ENCODE peak calls at places on chromosomes 1 and 21, in eight cellular contexts. One of them, this sample, is unnamed.

GRCh38 chr1:106954830-106955229 is 101.6 kb upstream of the PRMT6 start:
- DNase-seq in NCI-H1105: no peak
- DNase-seq in Calu3: no peak
- DNase-seq in HL-60: no peak
- DNase-seq in breast epithelium: no peak
- DNase-seq in activated CD4-positive, alpha-beta T cell treated with anti-CD3 and anti-CD28 coated beads for 36 hours: no peak
- DNase-seq in mesothelial cell of epicardium: no peak
- DNase-seq in GM23338: no peak
- DNase-seq in this sample: no peak

GRCh38 chr1:59506952-59507351 is 210.1 kb downstream of the FGGY start:
- DNase-seq in breast epithelium: no peak
- DNase-seq in Calu3: no peak
- DNase-seq in mesothelial cell of epicardium: no peak
- DNase-seq in HL-60: peak
- DNase-seq in activated CD4-positive, alpha-beta T cell treated with anti-CD3 and anti-CD28 coated beads for 36 hours: no peak
- DNase-seq in GM23338: no peak
- DNase-seq in NCI-H1105: no peak
- DNase-seq in this sample: no peak

GRCh38 chr1:243727503-243728191 is 122.4 kb downstream of the AKT3 start:
- DNase-seq in breast epithelium: no peak
- DNase-seq in NCI-H1105: no peak
- DNase-seq in mesothelial cell of epicardium: no peak
- DNase-seq in activated CD4-positive, alpha-beta T cell treated with anti-CD3 and anti-CD28 coated beads for 36 hours: no peak
- DNase-seq in GM23338: no peak
- DNase-seq in HL-60: peak
- DNase-seq in Calu3: no peak
- DNase-seq in this sample: no peak

GRCh38 chr21:31688603-31689368 is 29.3 kb downstream of the SOD1 start:
- DNase-seq in HL-60: no peak
- DNase-seq in GM23338: no peak
- DNase-seq in NCI-H1105: no peak
- DNase-seq in Calu3: no peak
- DNase-seq in mesothelial cell of epicardium: no peak
- DNase-seq in breast epithelium: no peak
- DNase-seq in activated CD4-positive, alpha-beta T cell treated with anti-CD3 and anti-CD28 coated beads for 36 hours: no peak
- DNase-seq in this sample: no peak

GRCh38 chr1:7827134-7827955 is 25.5 kb downstream of the UTS2 start:
- DNase-seq in GM23338: peak
- DNase-seq in HL-60: no peak
- DNase-seq in Calu3: no peak
- DNase-seq in activated CD4-positive, alpha-beta T cell treated with anti-CD3 and anti-CD28 coated beads for 36 hours: peak
- DNase-seq in breast epithelium: no peak
- DNase-seq in mesothelial cell of epicardium: no peak
- DNase-seq in NCI-H1105: no peak
- DNase-seq in this sample: no peak

GRCh38 chr1:114091711-114092110 is 62.0 kb downstream of the SYT6 start:
- DNase-seq in HL-60: no peak
- DNase-seq in breast epithelium: no peak
- DNase-seq in GM23338: no peak
- DNase-seq in NCI-H1105: no peak
- DNase-seq in Calu3: no peak
- DNase-seq in activated CD4-positive, alpha-beta T cell treated with anti-CD3 and anti-CD28 coated beads for 36 hours: no peak
- DNase-seq in mesothelial cell of epicardium: no peak
- DNase-seq in this sample: no peak

GRCh38 chr1:85361106-85361505 is 84.7 kb upstream of the BCL10 start:
- DNase-seq in breast epithelium: no peak
- DNase-seq in NCI-H1105: no peak
- DNase-seq in GM23338: no peak
- DNase-seq in Calu3: peak
- DNase-seq in mesothelial cell of epicardium: no peak
- DNase-seq in activated CD4-positive, alpha-beta T cell treated with anti-CD3 and anti-CD28 coated beads for 36 hours: no peak
- DNase-seq in HL-60: no peak
- DNase-seq in this sample: no peak

GRCh38 chr1:202122639-202123335 is at the start of gene GPR37L1:
- DNase-seq in GM23338: peak
- DNase-seq in HL-60: no peak
- DNase-seq in Calu3: peak
- DNase-seq in activated CD4-positive, alpha-beta T cell treated with anti-CD3 and anti-CD28 coated beads for 36 hours: no peak
- DNase-seq in NCI-H1105: no peak
- DNase-seq in breast epithelium: no peak
- DNase-seq in mesothelial cell of epicardium: no peak
- DNase-seq in this sample: no peak

GRCh38 chr21:40146201-40146890 is 279.1 kb downstream of the PCP4 start:
- DNase-seq in GM23338: no peak
- DNase-seq in mesothelial cell of epicardium: no peak
- DNase-seq in activated CD4-positive, alpha-beta T cell treated with anti-CD3 and anti-CD28 coated beads for 36 hours: no peak
- DNase-seq in breast epithelium: no peak
- DNase-seq in HL-60: no peak
- DNase-seq in NCI-H1105: peak
- DNase-seq in Calu3: no peak
- DNase-seq in this sample: no peak

GRCh38 chr1:243784506-243784905 is 65.5 kb downstream of the AKT3 start:
- DNase-seq in HL-60: no peak
- DNase-seq in mesothelial cell of epicardium: no peak
- DNase-seq in activated CD4-positive, alpha-beta T cell treated with anti-CD3 and anti-CD28 coated beads for 36 hours: no peak
- DNase-seq in NCI-H1105: no peak
- DNase-seq in breast epithelium: no peak
- DNase-seq in GM23338: no peak
- DNase-seq in Calu3: no peak
- DNase-seq in this sample: no peak

GRCh38 chr21:21851657-21852056 is 853.4 kb downstream of the NCAM2 start:
- DNase-seq in activated CD4-positive, alpha-beta T cell treated with anti-CD3 and anti-CD28 coated beads for 36 hours: no peak
- DNase-seq in breast epithelium: no peak
- DNase-seq in GM23338: no peak
- DNase-seq in NCI-H1105: no peak
- DNase-seq in mesothelial cell of epicardium: no peak
- DNase-seq in Calu3: no peak
- DNase-seq in HL-60: no peak
- DNase-seq in this sample: no peak

GRCh38 chr21:42098957-42099547 is 27.9 kb downstream of the UMODL1 start:
- DNase-seq in GM23338: no peak
- DNase-seq in mesothelial cell of epicardium: no peak
- DNase-seq in HL-60: no peak
- DNase-seq in activated CD4-positive, alpha-beta T cell treated with anti-CD3 and anti-CD28 coated beads for 36 hours: no peak
- DNase-seq in Calu3: no peak
- DNase-seq in breast epithelium: no peak
- DNase-seq in NCI-H1105: no peak
- DNase-seq in this sample: no peak

GRCh38 chr1:172680733-172681275 is 21.9 kb downstream of the FASLG start:
- DNase-seq in Calu3: no peak
- DNase-seq in mesothelial cell of epicardium: no peak
- DNase-seq in breast epithelium: no peak
- DNase-seq in HL-60: no peak
- DNase-seq in NCI-H1105: no peak
- DNase-seq in activated CD4-positive, alpha-beta T cell treated with anti-CD3 and anti-CD28 coated beads for 36 hours: no peak
- DNase-seq in GM23338: peak
- DNase-seq in this sample: no peak

GRCh38 chr1:79588719-79589118 is 582.2 kb upstream of the ADGRL4 start:
- DNase-seq in activated CD4-positive, alpha-beta T cell treated with anti-CD3 and anti-CD28 coated beads for 36 hours: no peak
- DNase-seq in GM23338: peak
- DNase-seq in HL-60: no peak
- DNase-seq in breast epithelium: no peak
- DNase-seq in mesothelial cell of epicardium: no peak
- DNase-seq in NCI-H1105: no peak
- DNase-seq in Calu3: no peak
- DNase-seq in this sample: no peak

GRCh38 chr1:205229399-205229861 is 1.7 kb downstream of the TMCC2 start:
- DNase-seq in GM23338: peak
- DNase-seq in breast epithelium: no peak
- DNase-seq in NCI-H1105: peak
- DNase-seq in HL-60: peak
- DNase-seq in Calu3: peak
- DNase-seq in mesothelial cell of epicardium: peak
- DNase-seq in activated CD4-positive, alpha-beta T cell treated with anti-CD3 and anti-CD28 coated beads for 36 hours: peak
- DNase-seq in this sample: no peak

GRCh38 chr1:58325797-58326196 is 220.7 kb downstream of the OMA1 start:
- DNase-seq in activated CD4-positive, alpha-beta T cell treated with anti-CD3 and anti-CD28 coated beads for 36 hours: no peak
- DNase-seq in Calu3: no peak
- DNase-seq in mesothelial cell of epicardium: no peak
- DNase-seq in HL-60: no peak
- DNase-seq in NCI-H1105: no peak
- DNase-seq in breast epithelium: no peak
- DNase-seq in GM23338: peak
- DNase-seq in this sample: no peak

GRCh38 chr1:224211262-224211962 is 28.4 kb downstream of the DEGS1 start:
- DNase-seq in HL-60: no peak
- DNase-seq in mesothelial cell of epicardium: no peak
- DNase-seq in GM23338: no peak
- DNase-seq in breast epithelium: no peak
- DNase-seq in Calu3: peak
- DNase-seq in NCI-H1105: peak
- DNase-seq in activated CD4-positive, alpha-beta T cell treated with anti-CD3 and anti-CD28 coated beads for 36 hours: peak
- DNase-seq in this sample: no peak

GRCh38 chr1:59549067-59549837 is 252.4 kb downstream of the FGGY start:
- DNase-seq in activated CD4-positive, alpha-beta T cell treated with anti-CD3 and anti-CD28 coated beads for 36 hours: no peak
- DNase-seq in NCI-H1105: no peak
- DNase-seq in HL-60: no peak
- DNase-seq in Calu3: no peak
- DNase-seq in GM23338: no peak
- DNase-seq in mesothelial cell of epicardium: no peak
- DNase-seq in breast epithelium: no peak
- DNase-seq in this sample: no peak

GRCh38 chr1:86370627-86371026 is 25.5 kb downstream of the ODF2L start:
- DNase-seq in NCI-H1105: no peak
- DNase-seq in Calu3: no peak
- DNase-seq in activated CD4-positive, alpha-beta T cell treated with anti-CD3 and anti-CD28 coated beads for 36 hours: no peak
- DNase-seq in breast epithelium: no peak
- DNase-seq in GM23338: no peak
- DNase-seq in mesothelial cell of epicardium: no peak
- DNase-seq in HL-60: no peak
- DNase-seq in this sample: no peak

GRCh38 chr1:8214501-8215173 is 103.3 kb upstream of the SLC45A1 start:
- DNase-seq in GM23338: peak
- DNase-seq in mesothelial cell of epicardium: no peak
- DNase-seq in activated CD4-positive, alpha-beta T cell treated with anti-CD3 and anti-CD28 coated beads for 36 hours: no peak
- DNase-seq in NCI-H1105: no peak
- DNase-seq in breast epithelium: no peak
- DNase-seq in Calu3: no peak
- DNase-seq in HL-60: no peak
- DNase-seq in this sample: no peak

GRCh38 chr1:212606734-212607205 is 1.8 kb upstream of the ATF3 start:
- DNase-seq in NCI-H1105: peak
- DNase-seq in activated CD4-positive, alpha-beta T cell treated with anti-CD3 and anti-CD28 coated beads for 36 hours: peak
- DNase-seq in mesothelial cell of epicardium: peak
- DNase-seq in HL-60: peak
- DNase-seq in breast epithelium: peak
- DNase-seq in Calu3: peak
- DNase-seq in GM23338: peak
- DNase-seq in this sample: no peak

GRCh38 chr1:245084551-245084950 is 70.2 kb upstream of the KIF26B start:
- DNase-seq in breast epithelium: no peak
- DNase-seq in GM23338: no peak
- DNase-seq in mesothelial cell of epicardium: no peak
- DNase-seq in NCI-H1105: no peak
- DNase-seq in HL-60: no peak
- DNase-seq in activated CD4-positive, alpha-beta T cell treated with anti-CD3 and anti-CD28 coated beads for 36 hours: no peak
- DNase-seq in Calu3: no peak
- DNase-seq in this sample: no peak

GRCh38 chr1:47471163-47471562 is 33.3 kb downstream of the FOXD2 start:
- DNase-seq in breast epithelium: no peak
- DNase-seq in mesothelial cell of epicardium: no peak
- DNase-seq in HL-60: no peak
- DNase-seq in Calu3: no peak
- DNase-seq in GM23338: no peak
- DNase-seq in activated CD4-positive, alpha-beta T cell treated with anti-CD3 and anti-CD28 coated beads for 36 hours: no peak
- DNase-seq in NCI-H1105: no peak
- DNase-seq in this sample: no peak

GRCh38 chr1:63984257-63984626 is 210.4 kb downstream of the ROR1 start:
- DNase-seq in GM23338: no peak
- DNase-seq in mesothelial cell of epicardium: no peak
- DNase-seq in HL-60: no peak
- DNase-seq in Calu3: no peak
- DNase-seq in breast epithelium: no peak
- DNase-seq in activated CD4-positive, alpha-beta T cell treated with anti-CD3 and anti-CD28 coated beads for 36 hours: no peak
- DNase-seq in NCI-H1105: no peak
- DNase-seq in this sample: no peak

GRCh38 chr21:15122241-15122640 is 57.4 kb upstream of the NRIP1 start:
- DNase-seq in NCI-H1105: no peak
- DNase-seq in HL-60: no peak
- DNase-seq in mesothelial cell of epicardium: no peak
- DNase-seq in breast epithelium: no peak
- DNase-seq in GM23338: no peak
- DNase-seq in Calu3: no peak
- DNase-seq in activated CD4-positive, alpha-beta T cell treated with anti-CD3 and anti-CD28 coated beads for 36 hours: no peak
- DNase-seq in this sample: no peak

GRCh38 chr1:3015269-3015635 is 6.0 kb upstream of the ACTRT2 start:
- DNase-seq in HL-60: no peak
- DNase-seq in mesothelial cell of epicardium: no peak
- DNase-seq in activated CD4-positive, alpha-beta T cell treated with anti-CD3 and anti-CD28 coated beads for 36 hours: no peak
- DNase-seq in NCI-H1105: no peak
- DNase-seq in Calu3: no peak
- DNase-seq in GM23338: no peak
- DNase-seq in breast epithelium: peak
- DNase-seq in this sample: peak

GRCh38 chr1:177556163-177556562 is 385.4 kb downstream of the BRINP2 start:
- DNase-seq in breast epithelium: no peak
- DNase-seq in HL-60: no peak
- DNase-seq in NCI-H1105: no peak
- DNase-seq in Calu3: no peak
- DNase-seq in mesothelial cell of epicardium: no peak
- DNase-seq in GM23338: no peak
- DNase-seq in activated CD4-positive, alpha-beta T cell treated with anti-CD3 and anti-CD28 coated beads for 36 hours: no peak
- DNase-seq in this sample: no peak

This sample was measured in RWPE2.